ENCODE peak calls at places on chromosomes 1 and 21, in seven cellular contexts. One of them, this sample, is unnamed.
A peak's percentile ranks its signal among the peaks of the same experiment; 100 is the strongest.

GRCh38 chr21:42550817-42551216 is 37.2 kb downstream of the SLC37A1 start:
- DNase-seq in heart left ventricle: no peak
- DNase-seq in fibroblast of mammary gland: no peak
- DNase-seq in MG63: no peak
- DNase-seq in GM12865: no peak
- DNase-seq in ovary: no peak
- DNase-seq in astrocyte of the spinal cord: no peak
- DNase-seq in this sample: no peak

GRCh38 chr1:168555521-168556046 is 11.8 kb upstream of the XCL2 start:
- DNase-seq in heart left ventricle: no peak
- DNase-seq in fibroblast of mammary gland: no peak
- DNase-seq in MG63: no peak
- DNase-seq in GM12865: no peak
- DNase-seq in ovary: no peak
- DNase-seq in astrocyte of the spinal cord: no peak
- DNase-seq in this sample: no peak

GRCh38 chr1:224873645-224874369 is 55.7 kb upstream of the DNAH14 start:
- DNase-seq in heart left ventricle: no peak
- DNase-seq in fibroblast of mammary gland: peak; percentile 83
- DNase-seq in MG63: no peak
- DNase-seq in GM12865: no peak
- DNase-seq in ovary: no peak
- DNase-seq in astrocyte of the spinal cord: no peak
- DNase-seq in this sample: no peak

GRCh38 chr1:24961961-24962861 is 32.1 kb upstream of the RUNX3 start:
- DNase-seq in heart left ventricle: no peak
- DNase-seq in fibroblast of mammary gland: no peak
- DNase-seq in MG63: no peak
- DNase-seq in GM12865: no peak
- DNase-seq in ovary: no peak
- DNase-seq in astrocyte of the spinal cord: no peak
- DNase-seq in this sample: no peak

GRCh38 chr1:1833916-1834325 is 55.7 kb upstream of the NADK start:
- DNase-seq in heart left ventricle: no peak
- DNase-seq in fibroblast of mammary gland: peak; percentile 69
- DNase-seq in MG63: no peak
- DNase-seq in GM12865: peak; percentile 72
- DNase-seq in ovary: no peak
- DNase-seq in astrocyte of the spinal cord: peak; percentile 43
- DNase-seq in this sample: no peak

GRCh38 chr1:202249846-202250245 is 56.2 kb downstream of the LGR6 start:
- DNase-seq in heart left ventricle: no peak
- DNase-seq in fibroblast of mammary gland: peak; percentile 32
- DNase-seq in MG63: peak; percentile 76
- DNase-seq in GM12865: no peak
- DNase-seq in ovary: no peak
- DNase-seq in astrocyte of the spinal cord: peak; percentile 50
- DNase-seq in this sample: no peak

GRCh38 chr1:221284028-221284427 is 404.8 kb downstream of the HLX start:
- DNase-seq in heart left ventricle: no peak
- DNase-seq in fibroblast of mammary gland: peak; percentile 81
- DNase-seq in MG63: no peak
- DNase-seq in GM12865: no peak
- DNase-seq in ovary: no peak
- DNase-seq in astrocyte of the spinal cord: peak; percentile 90
- DNase-seq in this sample: peak; percentile 55

GRCh38 chr1:170247751-170248521 is 102.2 kb downstream of the NTMT2 start:
- DNase-seq in heart left ventricle: no peak
- DNase-seq in fibroblast of mammary gland: no peak
- DNase-seq in MG63: no peak
- DNase-seq in GM12865: peak; percentile 68
- DNase-seq in ovary: no peak
- DNase-seq in astrocyte of the spinal cord: peak; percentile 22
- DNase-seq in this sample: peak; percentile 26

GRCh38 chr1:201276891-201277290 is 6.4 kb upstream of the PKP1 start:
- DNase-seq in heart left ventricle: no peak
- DNase-seq in fibroblast of mammary gland: no peak
- DNase-seq in MG63: no peak
- DNase-seq in GM12865: no peak
- DNase-seq in ovary: no peak
- DNase-seq in astrocyte of the spinal cord: no peak
- DNase-seq in this sample: no peak

GRCh38 chr21:39599191-39599966 is 13.4 kb upstream of the B3GALT5 start:
- DNase-seq in heart left ventricle: no peak
- DNase-seq in fibroblast of mammary gland: no peak
- DNase-seq in MG63: no peak
- DNase-seq in GM12865: no peak
- DNase-seq in ovary: no peak
- DNase-seq in astrocyte of the spinal cord: no peak
- DNase-seq in this sample: no peak

GRCh38 chr1:227766015-227766634 is 30.9 kb downstream of the SNAP47 start:
- DNase-seq in heart left ventricle: no peak
- DNase-seq in fibroblast of mammary gland: peak; percentile 18
- DNase-seq in MG63: peak; percentile 45
- DNase-seq in GM12865: no peak
- DNase-seq in ovary: no peak
- DNase-seq in astrocyte of the spinal cord: peak; percentile 48
- DNase-seq in this sample: peak; percentile 67

GRCh38 chr1:181398544-181398943 is 84.8 kb upstream of the CACNA1E start:
- DNase-seq in heart left ventricle: no peak
- DNase-seq in fibroblast of mammary gland: no peak
- DNase-seq in MG63: no peak
- DNase-seq in GM12865: peak; percentile 86
- DNase-seq in ovary: no peak
- DNase-seq in astrocyte of the spinal cord: no peak
- DNase-seq in this sample: no peak

GRCh38 chr21:34243562-34243961 is 120.2 kb upstream of the KCNE2 start:
- DNase-seq in heart left ventricle: no peak
- DNase-seq in fibroblast of mammary gland: peak; percentile 39
- DNase-seq in MG63: no peak
- DNase-seq in GM12865: peak; percentile 53
- DNase-seq in ovary: no peak
- DNase-seq in astrocyte of the spinal cord: peak; percentile 15
- DNase-seq in this sample: peak; percentile 22

GRCh38 chr1:33381979-33382378 is 48.9 kb downstream of the PHC2 start:
- DNase-seq in heart left ventricle: no peak
- DNase-seq in fibroblast of mammary gland: no peak
- DNase-seq in MG63: no peak
- DNase-seq in GM12865: no peak
- DNase-seq in ovary: no peak
- DNase-seq in astrocyte of the spinal cord: no peak
- DNase-seq in this sample: no peak

GRCh38 chr1:150165622-150166612 is 16.2 kb downstream of the PLEKHO1 start:
- DNase-seq in heart left ventricle: no peak
- DNase-seq in fibroblast of mammary gland: peak; percentile 61
- DNase-seq in MG63: peak; percentile 44
- DNase-seq in GM12865: peak; percentile 74
- DNase-seq in ovary: peak; percentile 59
- DNase-seq in astrocyte of the spinal cord: peak; percentile 61
- DNase-seq in this sample: no peak

GRCh38 chr1:67610450-67610849 is 74.6 kb upstream of the GADD45A start:
- DNase-seq in heart left ventricle: no peak
- DNase-seq in fibroblast of mammary gland: no peak
- DNase-seq in MG63: no peak
- DNase-seq in GM12865: peak; percentile 14
- DNase-seq in ovary: no peak
- DNase-seq in astrocyte of the spinal cord: no peak
- DNase-seq in this sample: no peak

GRCh38 chr1:156460525-156460924 is 40.0 kb downstream of the MEF2D start:
- DNase-seq in heart left ventricle: no peak
- DNase-seq in fibroblast of mammary gland: no peak
- DNase-seq in MG63: no peak
- DNase-seq in GM12865: no peak
- DNase-seq in ovary: no peak
- DNase-seq in astrocyte of the spinal cord: no peak
- DNase-seq in this sample: no peak

GRCh38 chr1:149917590-149918144 is at the start of gene SV2A:
- DNase-seq in heart left ventricle: no peak
- DNase-seq in fibroblast of mammary gland: peak; percentile 69
- DNase-seq in MG63: no peak
- DNase-seq in GM12865: no peak
- DNase-seq in ovary: peak; percentile 49
- DNase-seq in astrocyte of the spinal cord: peak; percentile 61
- DNase-seq in this sample: peak; percentile 59

GRCh38 chr1:48938975-48939374 is 162.3 kb upstream of the BEND5 start:
- DNase-seq in heart left ventricle: no peak
- DNase-seq in fibroblast of mammary gland: no peak
- DNase-seq in MG63: no peak
- DNase-seq in GM12865: no peak
- DNase-seq in ovary: no peak
- DNase-seq in astrocyte of the spinal cord: peak; percentile 14
- DNase-seq in this sample: no peak

GRCh38 chr21:45208627-45208951 is 79.1 kb downstream of the POFUT2 start:
- DNase-seq in heart left ventricle: no peak
- DNase-seq in fibroblast of mammary gland: peak; percentile 30
- DNase-seq in MG63: no peak
- DNase-seq in GM12865: no peak
- DNase-seq in ovary: no peak
- DNase-seq in astrocyte of the spinal cord: peak; percentile 34
- DNase-seq in this sample: no peak

GRCh38 chr1:31785947-31786290 is 21.8 kb upstream of the ADGRB2 start:
- DNase-seq in heart left ventricle: no peak
- DNase-seq in fibroblast of mammary gland: no peak
- DNase-seq in MG63: no peak
- DNase-seq in GM12865: no peak
- DNase-seq in ovary: no peak
- DNase-seq in astrocyte of the spinal cord: no peak
- DNase-seq in this sample: no peak

GRCh38 chr1:4590766-4591165 is 63.6 kb upstream of the AJAP1 start:
- DNase-seq in heart left ventricle: no peak
- DNase-seq in fibroblast of mammary gland: no peak
- DNase-seq in MG63: no peak
- DNase-seq in GM12865: no peak
- DNase-seq in ovary: no peak
- DNase-seq in astrocyte of the spinal cord: no peak
- DNase-seq in this sample: no peak

GRCh38 chr1:113783254-113784103 is 24.2 kb upstream of the PHTF1 start:
- DNase-seq in heart left ventricle: no peak
- DNase-seq in fibroblast of mammary gland: peak; percentile 60
- DNase-seq in MG63: peak; percentile 64
- DNase-seq in GM12865: peak; percentile 61
- DNase-seq in ovary: no peak
- DNase-seq in astrocyte of the spinal cord: peak; percentile 45
- DNase-seq in this sample: peak; percentile 88

DNA sequence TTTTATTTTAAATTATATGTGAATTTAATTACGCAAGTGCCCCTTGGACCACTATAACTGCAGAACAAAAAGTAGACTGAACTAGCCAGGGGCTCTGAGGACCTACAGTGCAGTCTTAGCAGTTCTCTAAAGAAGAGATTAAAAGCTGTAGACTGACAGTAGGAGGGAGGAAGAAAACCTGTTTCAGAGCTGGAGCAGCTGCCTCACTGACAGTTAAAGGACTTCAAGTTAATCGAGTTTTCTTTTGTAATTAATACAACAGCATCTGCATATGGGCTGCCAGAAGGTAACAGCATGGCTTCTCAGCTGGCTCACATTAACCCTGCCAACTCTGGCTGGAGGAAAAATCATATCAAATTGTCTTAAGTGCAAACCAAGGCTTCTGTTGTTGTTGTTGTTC is 19.9 kb downstream of the DSTYK start:
- DNase-seq in heart left ventricle: no peak
- DNase-seq in fibroblast of mammary gland: no peak
- DNase-seq in MG63: no peak
- DNase-seq in GM12865: no peak
- DNase-seq in ovary: no peak
- DNase-seq in astrocyte of the spinal cord: no peak
- DNase-seq in this sample: peak; percentile 48
- H3K4me3 ChIP-seq in heart left ventricle: no peak overlapping the region
- H3K4me3 ChIP-seq in fibroblast of mammary gland: no peak overlapping the region
- H3K4me3 ChIP-seq in MG63: no peak overlapping the region
- H3K4me3 ChIP-seq in GM12865: no peak overlapping the region
- H3K4me3 ChIP-seq in ovary: no peak overlapping the region
- H3K4me3 ChIP-seq in astrocyte of the spinal cord: no peak overlapping the region
- H3K4me3 ChIP-seq in this sample: no peak overlapping the region

DNA sequence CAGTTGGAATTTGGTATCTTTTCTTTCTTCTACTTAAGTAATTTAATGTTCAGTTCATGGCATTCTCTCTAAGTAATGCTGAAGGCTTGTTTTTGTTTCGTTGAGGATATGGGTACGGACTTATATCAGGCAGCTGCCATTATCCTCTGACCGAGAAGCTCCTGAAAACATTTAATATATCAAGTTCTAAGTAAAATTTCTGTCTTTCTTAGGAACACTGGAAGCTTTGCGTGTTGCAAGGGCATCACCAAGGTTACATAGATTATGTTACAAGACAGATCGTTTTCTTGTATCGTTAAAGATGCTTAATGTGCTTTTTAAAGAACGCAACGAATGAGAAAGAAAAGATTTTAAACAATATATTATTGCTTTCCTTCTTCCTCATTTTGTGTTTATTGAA is 1.0 kb upstream of the GALNT2 start:
- DNase-seq in heart left ventricle: no peak
- DNase-seq in fibroblast of mammary gland: no peak
- DNase-seq in MG63: no peak
- DNase-seq in GM12865: no peak
- DNase-seq in ovary: no peak
- DNase-seq in astrocyte of the spinal cord: no peak
- DNase-seq in this sample: no peak
- H3K4me3 ChIP-seq in heart left ventricle: peak overlapping the region; percentile 90
- H3K4me3 ChIP-seq in fibroblast of mammary gland: peak overlapping the region; percentile 65
- H3K4me3 ChIP-seq in MG63: peak overlapping the region; percentile 58
- H3K4me3 ChIP-seq in GM12865: peak overlapping the region; percentile 63
- H3K4me3 ChIP-seq in ovary: peak overlapping the region; percentile 81
- H3K4me3 ChIP-seq in astrocyte of the spinal cord: no peak overlapping the region
- H3K4me3 ChIP-seq in this sample: peak overlapping the region; percentile 65

DNA sequence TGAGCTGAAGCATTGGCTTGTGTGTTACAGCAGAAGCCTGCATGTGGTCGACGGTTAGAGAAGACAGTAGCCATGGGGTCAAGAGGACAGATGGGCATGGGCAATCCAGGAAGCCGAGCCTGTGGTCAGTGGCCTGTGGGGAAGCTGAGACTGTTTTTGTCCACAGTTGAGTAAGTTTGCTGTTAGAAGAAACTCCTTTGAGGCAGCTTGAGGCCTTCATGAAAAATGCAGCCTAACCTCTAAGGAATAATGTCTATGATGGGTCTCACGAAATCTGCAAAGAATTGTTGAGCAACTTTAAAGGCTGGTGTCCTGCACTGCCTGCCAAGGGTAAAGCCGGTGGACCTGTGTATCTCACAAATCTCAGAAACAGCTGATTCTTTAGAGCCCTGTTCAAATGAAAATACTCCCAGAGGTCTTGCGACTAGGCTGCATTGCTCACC is 322.4 kb downstream of the SETD4 start:
- DNase-seq in heart left ventricle: no peak
- DNase-seq in fibroblast of mammary gland: peak; percentile 73
- DNase-seq in MG63: no peak
- DNase-seq in GM12865: peak; percentile 67
- DNase-seq in ovary: no peak
- DNase-seq in astrocyte of the spinal cord: peak; percentile 79
- DNase-seq in this sample: no peak
- H3K4me3 ChIP-seq in heart left ventricle: no peak overlapping the region
- H3K4me3 ChIP-seq in fibroblast of mammary gland: no peak overlapping the region
- H3K4me3 ChIP-seq in MG63: no peak overlapping the region
- H3K4me3 ChIP-seq in GM12865: no peak overlapping the region
- H3K4me3 ChIP-seq in ovary: no peak overlapping the region
- H3K4me3 ChIP-seq in astrocyte of the spinal cord: no peak overlapping the region
- H3K4me3 ChIP-seq in this sample: no peak overlapping the region

GRCh38 chr1:61226791-61227567 is 144.6 kb downstream of the NFIA start:
- DNase-seq in heart left ventricle: no peak
- DNase-seq in fibroblast of mammary gland: peak; percentile 58
- DNase-seq in MG63: no peak
- DNase-seq in GM12865: no peak
- DNase-seq in ovary: no peak
- DNase-seq in astrocyte of the spinal cord: no peak
- DNase-seq in this sample: no peak
- H3K4me3 ChIP-seq in heart left ventricle: no peak overlapping the region
- H3K4me3 ChIP-seq in fibroblast of mammary gland: peak overlapping the region; percentile 31
- H3K4me3 ChIP-seq in MG63: no peak overlapping the region
- H3K4me3 ChIP-seq in GM12865: no peak overlapping the region
- H3K4me3 ChIP-seq in ovary: no peak overlapping the region
- H3K4me3 ChIP-seq in astrocyte of the spinal cord: no peak overlapping the region
- H3K4me3 ChIP-seq in this sample: no peak overlapping the region

This sample was measured in Jurkat, Clone E6-1.